ENCODE peak calls at places on chromosomes 7 and 10, in four cellular contexts. V is Ammon's horn, U is AG10803, B is GM12891. A is an unnamed sample.

GRCh38 chr7:31335889-31336201 is 4.7 kb downstream of the NEUROD6 start:
- DNase-seq in V (no peak), U (no peak), B (no peak), A (no peak)

GRCh38 chr7:51123322-51124021 is 193.1 kb downstream of the COBL start:
- DNase-seq in V (peak), U (peak), B (no peak), A (peak)

GRCh38 chr10:61899045-61899444 is 2.5 kb upstream of the ARID5B start:
- DNase-seq in V (no peak), U (peak), B (no peak), A (peak)

GRCh38 chr10:132904169-132904813 is 38.1 kb downstream of the CFAP46 start:
- DNase-seq in V (peak), U (no peak), B (peak), A (no peak)

GRCh38 chr10:90437452-90437851 is 420.4 kb downstream of the HTR7 start:
- DNase-seq in V (no peak), U (no peak), B (no peak), A (no peak)

GRCh38 chr7:82623812-82624211 is 180.2 kb upstream of the CACNA2D1 start:
- DNase-seq in V (no peak), U (peak), B (no peak), A (peak)

GRCh38 chr10:11433657-11434056 is 177.8 kb downstream of the USP6NL start:
- DNase-seq in V (no peak), U (no peak), B (no peak), A (no peak)

GRCh38 chr7:154304740-154305679 is 252.8 kb downstream of the DPP6 start:
- DNase-seq in V (peak), U (no peak), B (no peak), A (no peak)

GRCh38 chr7:116967983-116968382 is 14.7 kb downstream of the ST7 start:
- DNase-seq in V (no peak), U (no peak), B (no peak), A (no peak)

GRCh38 chr7:71752171-71752935 is 620.4 kb downstream of the GALNT17 start:
- DNase-seq in V (peak), U (peak), B (peak), A (no peak)